ENCODE peak calls at places on chromosomes 2 and 18, in ten cellular contexts. G is OCI-M1; O is amniotic stem cell; J is H7; A is BJ; L is small intestine; C is AG09319; F is cardiac septum; Y is activated T-cell treated with anti-CD3 and anti-CD28 coated beads, Interleukin-2, amount 50 U/mL, for 48 hours; I is NCI-H2171 treated with DMSO at 0.1 percent for 48 hours. T is an unnamed sample.
A peak's percentile ranks its signal among the peaks of the same experiment; 100 is the strongest.

GRCh38 chr2:100845141-100845991 is 25.4 kb downstream of the NPAS2 start:
- DNase-seq in J (no peak), I (no peak), C (no peak), F (peak; percentile 82), G (no peak), Y (no peak), L (no peak), O (no peak), A (no peak), T (no peak)

GRCh38 chr2:15348028-15348427 is 213.1 kb downstream of the NBAS start:
- DNase-seq in I (no peak), C (no peak), J (no peak), G (no peak), L (no peak), O (no peak), Y (no peak), A (no peak), F (no peak), T (no peak)

GRCh38 chr18:30135938-30136337 is 906.6 kb downstream of the DSC3 start:
- DNase-seq in Y (no peak), L (no peak), F (no peak), J (no peak), I (no peak), C (no peak), O (no peak), A (no peak), G (no peak), T (peak; percentile 4)

GRCh38 chr18:35086704-35087103 is 45.5 kb downstream of the MAPRE2 start:
- DNase-seq in G (no peak), Y (no peak), J (no peak), L (no peak), C (no peak), F (no peak), A (no peak), I (no peak), O (no peak), T (no peak)

GRCh38 chr2:231334179-231334930 is 61.2 kb upstream of the B3GNT7 start:
- DNase-seq in C (no peak), I (no peak), F (no peak), O (no peak), L (no peak), J (no peak), G (no peak), A (no peak), Y (no peak), T (no peak)

GRCh38 chr2:29113891-29114321 is 1.3 kb upstream of the CLIP4 start:
- DNase-seq in A (peak; percentile 81), Y (no peak), C (peak; percentile 57), O (peak; percentile 11), F (no peak), J (no peak), I (no peak), G (peak; percentile 93), L (no peak), T (peak; percentile 90)

GRCh38 chr2:64376926-64377325 is 77.0 kb upstream of the LGALSL start:
- DNase-seq in C (no peak), I (no peak), F (no peak), A (no peak), Y (no peak), L (no peak), O (no peak), G (no peak), J (no peak), T (no peak)

GRCh38 chr18:23380817-23381216 is 72.3 kb upstream of the RIOK3 start:
- DNase-seq in L (no peak), C (no peak), G (peak; percentile 65), A (no peak), O (no peak), J (no peak), Y (no peak), F (no peak), I (no peak), T (peak; percentile 19)

GRCh38 chr2:37637985-37638384 is 33.5 kb downstream of the CDC42EP3 start:
- DNase-seq in Y (no peak), I (no peak), L (no peak), A (no peak), C (no peak), F (no peak), O (peak; percentile 38), J (no peak), G (no peak), T (peak; percentile 52)

GRCh38 chr2:219509780-219510511 is 4.3 kb upstream of the ASIC4 start:
- DNase-seq in A (no peak), I (peak; percentile 66), G (peak; percentile 98), J (peak; percentile 96), F (no peak), L (peak; percentile 43), O (no peak), Y (peak; percentile 63), C (no peak), T (peak; percentile 54)

GRCh38 chr2:55418072-55418471 is 1.6 kb downstream of the CCDC88A start:
- DNase-seq in J (no peak), A (no peak), F (no peak), Y (no peak), G (no peak), O (no peak), C (no peak), I (no peak), L (no peak), T (peak; percentile 45)

GRCh38 chr18:3794537-3795348 is 344.8 kb downstream of the TGIF1 start:
- DNase-seq in G (peak; percentile 82), A (peak; percentile 45), J (no peak), O (peak; percentile 84), L (peak; percentile 51), C (no peak), I (no peak), Y (no peak), F (no peak), T (peak; percentile 98)

GRCh38 chr2:88765154-88765948 is 73.9 kb downstream of the RPIA start:
- DNase-seq in I (peak; percentile 14), C (no peak), O (no peak), F (no peak), A (no peak), L (peak; percentile 52), J (peak; percentile 84), G (no peak), Y (peak; percentile 61), T (peak; percentile 25)

GRCh38 chr2:11764359-11764758 is 17.9 kb downstream of the LPIN1 start:
- DNase-seq in F (no peak), I (no peak), C (no peak), Y (no peak), O (no peak), J (no peak), L (peak; percentile 46), A (no peak), G (no peak), T (no peak)

GRCh38 chr2:189370719-189371118 is 70.6 kb upstream of the WDR75 start:
- DNase-seq in L (no peak), J (no peak), A (no peak), F (no peak), Y (no peak), G (no peak), C (no peak), O (no peak), I (no peak), T (peak; percentile 88)

GRCh38 chr2:3344897-3345296 is 32.7 kb downstream of the EIPR1 start:
- DNase-seq in G (no peak), J (no peak), C (no peak), O (no peak), I (no peak), Y (no peak), L (no peak), F (no peak), A (no peak), T (no peak)

GRCh38 chr18:75846321-75846720 is 418.8 kb upstream of the SMIM21 start:
- DNase-seq in O (no peak), J (no peak), A (no peak), L (no peak), F (no peak), C (no peak), G (no peak), I (no peak), Y (no peak), T (no peak)

GRCh38 chr2:102304268-102304667 is 7.1 kb upstream of the IL1RL1 start:
- DNase-seq in L (no peak), O (no peak), G (no peak), Y (no peak), I (no peak), A (no peak), J (no peak), C (no peak), F (no peak), T (no peak)

GRCh38 chr2:162243305-162243693 is at the start of gene FAP:
- DNase-seq in L (no peak), C (peak; percentile 89), G (no peak), Y (no peak), J (no peak), A (peak; percentile 91), O (peak; percentile 78), I (no peak), F (no peak), T (peak; percentile 96)

GRCh38 chr2:240464514-240465241 is 29.2 kb downstream of the GPC1 start:
- DNase-seq in G (no peak), F (peak; percentile 62), C (no peak), A (no peak), I (no peak), L (no peak), O (no peak), Y (no peak), J (peak; percentile 33), T (no peak)

GRCh38 chr18:22551536-22552151 is 133.9 kb upstream of the CTAGE1 start:
- DNase-seq in A (no peak), F (no peak), L (no peak), C (no peak), O (peak; percentile 10), I (no peak), J (no peak), G (no peak), Y (no peak), T (peak; percentile 89)

GRCh38 chr2:33848486-33848885 is 249.4 kb upstream of the FAM98A start:
- DNase-seq in Y (no peak), A (peak; percentile 73), O (peak; percentile 75), J (no peak), G (no peak), L (no peak), C (no peak), F (no peak), I (no peak), T (peak; percentile 89)

GRCh38 chr2:100919316-100919715 is 82.8 kb upstream of the RPL31 start:
- DNase-seq in L (no peak), G (no peak), I (no peak), C (no peak), A (no peak), J (peak; percentile 71), O (no peak), Y (peak; percentile 49), F (no peak), T (no peak)

GRCh38 chr2:46277470-46278190 is 19.6 kb upstream of the EPAS1 start:
- DNase-seq in G (no peak), C (no peak), A (no peak), F (peak; percentile 82), I (no peak), Y (no peak), J (no peak), L (peak; percentile 27), O (no peak), T (no peak)

GRCh38 chr2:174341301-174341994 is 6.7 kb downstream of the SP9 start:
- DNase-seq in Y (peak; percentile 92), O (peak; percentile 26), F (peak; percentile 94), L (peak; percentile 75), J (peak; percentile 87), A (peak; percentile 31), G (peak; percentile 92), C (peak; percentile 74), I (peak; percentile 84), T (peak; percentile 82)

T was measured in EH.